ENCODE peak calls at places on chromosomes 12 and 14, in ten cellular contexts. S is activated T-cell treated with anti-CD3 and anti-CD28 coated beads, Interleukin-2, amount 50 U/mL, for 4 hours; C is left cardiac atrium; G is T-helper 17 cell; M is stimulated activated effector memory CD8-positive, alpha-beta T cell treated with anti-CD3 and anti-CD28 coated beads, Interleukin-12 subunit alpha, Interleukin-12 subunit beta, amount 100 ng/mL, for 72 hours; Y is K562; X is WTC11; U is central memory CD8-positive, alpha-beta T cell; N is aorta; J is activated CD4-positive, alpha-beta T cell treated with anti-CD3 and anti-CD28 coated beads for 36 hours. R is an unnamed sample.

GRCh38 chr12:2244013-2244861 is 191.4 kb downstream of the CACNA1C start:
- ATAC-seq in S (no peak), C (no peak), G (no peak), M (no peak), Y (no peak), X (peak; percentile 87), U (no peak), N (peak; percentile 61), J (no peak), R (no peak)

GRCh38 chr14:52021971-52022600 is 32.7 kb downstream of the RTRAF start:
- ATAC-seq in S (peak; percentile 78), C (no peak), G (no peak), M (peak; percentile 94), Y (no peak), X (no peak), U (no peak), N (no peak), J (peak; percentile 94), R (peak; percentile 89)

GRCh38 chr12:130053641-130054040 is 108.6 kb upstream of the FZD10 start:
- ATAC-seq in S (no peak), C (no peak), G (no peak), M (no peak), Y (no peak), X (peak; percentile 50), U (no peak), N (no peak), J (no peak), R (no peak)

GRCh38 chr12:47302111-47302597 is 222.4 kb upstream of the AMIGO2 start:
- ATAC-seq in S (peak; percentile 73), C (no peak), G (no peak), M (peak; percentile 76), Y (peak; percentile 61), X (no peak), U (no peak), N (no peak), J (peak; percentile 74), R (peak; percentile 93)

GRCh38 chr12:104415308-104415980 is 41.3 kb upstream of the CHST11 start:
- ATAC-seq in S (no peak), C (no peak), G (no peak), M (no peak), Y (no peak), X (no peak), U (no peak), N (no peak), J (no peak), R (no peak)

GRCh38 chr14:100975668-100976067 is 72.1 kb upstream of the RTL1 start:
- ATAC-seq in S (no peak), C (no peak), G (no peak), M (no peak), Y (no peak), X (no peak), U (no peak), N (no peak), J (no peak), R (no peak)

GRCh38 chr12:54133663-54134375 is 55.0 kb downstream of the SMUG1 start:
- ATAC-seq in S (no peak), C (no peak), G (no peak), M (no peak), Y (no peak), X (no peak), U (no peak), N (no peak), J (no peak), R (no peak)

GRCh38 chr12:25717552-25717951 is 164.5 kb upstream of the LMNTD1 start:
- ATAC-seq in S (no peak), C (no peak), G (no peak), M (no peak), Y (no peak), X (no peak), U (no peak), N (no peak), J (no peak), R (no peak)

GRCh38 chr12:54147186-54147585 is 41.6 kb downstream of the SMUG1 start:
- ATAC-seq in S (no peak), C (peak; percentile 24), G (no peak), M (no peak), Y (no peak), X (no peak), U (no peak), N (no peak), J (no peak), R (no peak)

GRCh38 chr12:89448526-89448925 is 76.1 kb downstream of the GALNT4 start:
- ATAC-seq in S (no peak), C (no peak), G (no peak), M (no peak), Y (no peak), X (no peak), U (no peak), N (no peak), J (no peak), R (no peak)

GRCh38 chr12:91191516-91192111 is 9.0 kb upstream of the DCN start:
- ATAC-seq in S (no peak), C (no peak), G (no peak), M (no peak), Y (no peak), X (no peak), U (no peak), N (no peak), J (no peak), R (no peak)

GRCh38 chr14:72892103-72892878 is 1.6 kb downstream of the DPF3 start:
- ATAC-seq in S (no peak), C (no peak), G (no peak), M (no peak), Y (no peak), X (no peak), U (no peak), N (no peak), J (no peak), R (no peak)

GRCh38 chr14:61492474-61492873 is 171.1 kb downstream of the PRKCH start:
- ATAC-seq in S (no peak), C (no peak), G (peak; percentile 45), M (no peak), Y (no peak), X (no peak), U (peak; percentile 60), N (no peak), J (peak; percentile 57), R (no peak)

GRCh38 chr14:39025810-39026627 is 77.0 kb downstream of the SEC23A start:
- ATAC-seq in S (no peak), C (no peak), G (no peak), M (peak; percentile 49), Y (no peak), X (no peak), U (no peak), N (no peak), J (no peak), R (no peak)

GRCh38 chr12:6310771-6311610 is 509 bp downstream of the PLEKHG6 start:
- ATAC-seq in S (peak; percentile 15), C (no peak), G (peak; percentile 18), M (no peak), Y (peak; percentile 10), X (peak; percentile 69), U (no peak), N (no peak), J (no peak), R (no peak)

GRCh38 chr12:92676710-92677109 is 26.1 kb upstream of the PLEKHG7 start:
- ATAC-seq in S (no peak), C (no peak), G (no peak), M (no peak), Y (no peak), X (no peak), U (no peak), N (no peak), J (no peak), R (no peak)

GRCh38 chr14:89364316-89364715 is 52.7 kb downstream of the FOXN3 start:
- ATAC-seq in S (no peak), C (no peak), G (no peak), M (no peak), Y (no peak), X (no peak), U (no peak), N (no peak), J (no peak), R (no peak)

GRCh38 chr12:85425926-85426325 is 145.9 kb downstream of the ALX1 start:
- ATAC-seq in S (no peak), C (no peak), G (no peak), M (no peak), Y (no peak), X (no peak), U (no peak), N (no peak), J (no peak), R (no peak)

GRCh38 chr12:29782285-29782820 is 1.4 kb downstream of the TMTC1 start:
- ATAC-seq in S (no peak), C (peak; percentile 28), G (no peak), M (no peak), Y (no peak), X (peak; percentile 4), U (no peak), N (peak; percentile 61), J (peak; percentile 77), R (no peak)

GRCh38 chr12:25388216-25388615 is 137.5 kb upstream of the KRAS start:
- ATAC-seq in S (peak; percentile 11), C (no peak), G (no peak), M (peak; percentile 54), Y (no peak), X (no peak), U (no peak), N (no peak), J (peak; percentile 20), R (no peak)

GRCh38 chr14:92735344-92735743 is 13.1 kb downstream of the LGMN start:
- ATAC-seq in S (no peak), C (no peak), G (no peak), M (no peak), Y (no peak), X (no peak), U (no peak), N (no peak), J (no peak), R (no peak)

GRCh38 chr12:97167598-97167997 is 260.5 kb downstream of the NEDD1 start:
- ATAC-seq in S (no peak), C (no peak), G (no peak), M (no peak), Y (no peak), X (no peak), U (no peak), N (no peak), J (no peak), R (peak; percentile 69)

GRCh38 chr12:116718578-116719454 is 19.1 kb downstream of the SPRING1 start:
- ATAC-seq in S (no peak), C (no peak), G (no peak), M (no peak), Y (no peak), X (no peak), U (no peak), N (peak; percentile 36), J (no peak), R (no peak)

GRCh38 chr12:56635539-56636117 is 5.5 kb upstream of the BAZ2A start:
- ATAC-seq in S (no peak), C (no peak), G (no peak), M (peak; percentile 1), Y (no peak), X (no peak), U (no peak), N (no peak), J (peak; percentile 0), R (peak; percentile 2)

GRCh38 chr14:35134329-35135123 is 12.2 kb downstream of the PRORP start:
- ATAC-seq in S (no peak), C (no peak), G (no peak), M (no peak), Y (no peak), X (no peak), U (no peak), N (no peak), J (no peak), R (no peak)

GRCh38 chr12:109915171-109916040 is 15.3 kb downstream of the TCHP start:
- ATAC-seq in S (no peak), C (peak; percentile 24), G (no peak), M (no peak), Y (no peak), X (peak; percentile 18), U (no peak), N (no peak), J (no peak), R (no peak)

GRCh38 chr12:2054091-2055018 is 1.6 kb downstream of the CACNA1C start:
- ATAC-seq in S (no peak), C (no peak), G (no peak), M (peak; percentile 4), Y (no peak), X (no peak), U (no peak), N (peak; percentile 20), J (no peak), R (no peak)

GRCh38 chr14:61885203-61885961 is 123.2 kb downstream of the SNAPC1 start:
- ATAC-seq in S (no peak), C (no peak), G (no peak), M (no peak), Y (no peak), X (no peak), U (no peak), N (no peak), J (no peak), R (no peak)

R was measured in stimulated activated memory B cell treated with anti-CD40 and anti-IgM and Interleukin-4, amounts not matched to agents 10 μg/mL and 1 μg/mL and 100 μg/mL, for 72 hours.